ENCODE peak calls at places on chromosomes 3 and 15, in eight cellular contexts. E is hippocampal formation; M is neural progenitor cell; A is heart right ventricle; X is GM10248; Z is GM23248; W is esophagus squamous epithelium; O is stimulated activated naive CD4-positive, alpha-beta T cell. P is an unnamed sample.

GRCh38 chr15:25787381-25787780 is 75.7 kb downstream of the ATP10A start:
- DNase-seq in X (no peak), M (no peak), Z (peak; percentile 71), W (no peak), E (no peak), A (no peak), O (no peak), P (no peak)

GRCh38 chr3:40299721-40300335 is 9.7 kb upstream of the EIF1B start:
- DNase-seq in A (no peak), M (no peak), Z (peak; percentile 82), E (no peak), O (no peak), X (no peak), W (no peak), P (peak; percentile 90)

GRCh38 chr3:81823882-81824395 is 62.5 kb upstream of the GBE1 start:
- DNase-seq in A (no peak), Z (peak; percentile 46), X (peak; percentile 22), W (no peak), O (no peak), M (no peak), E (peak; percentile 8), P (no peak)

GRCh38 chr3:142987080-142987700 is 14.2 kb upstream of the U2SURP start:
- DNase-seq in A (no peak), W (no peak), Z (peak; percentile 61), M (peak; percentile 32), E (peak; percentile 35), O (peak; percentile 26), X (peak; percentile 60), P (peak; percentile 50)

GRCh38 chr3:110664148-110664547 is 407.5 kb upstream of the NECTIN3 start:
- DNase-seq in E (no peak), O (no peak), M (no peak), X (no peak), Z (peak; percentile 27), A (no peak), W (no peak), P (no peak)

GRCh38 chr3:24683090-24683489 is 188.4 kb upstream of the THRB start:
- DNase-seq in Z (peak; percentile 66), M (no peak), X (no peak), W (no peak), O (no peak), E (no peak), A (no peak), P (peak; percentile 72)

GRCh38 chr3:185561374-185561943 is 9.1 kb upstream of the LIPH start:
- DNase-seq in W (no peak), M (no peak), Z (no peak), A (no peak), X (no peak), O (no peak), E (no peak), P (no peak)

GRCh38 chr15:59941612-59942011 is 62.5 kb upstream of the FOXB1 start:
- DNase-seq in Z (no peak), M (peak; percentile 61), E (no peak), O (no peak), X (no peak), A (no peak), W (no peak), P (no peak)

GRCh38 chr15:52206446-52206845 is 15.3 kb upstream of the GNB5 start:
- DNase-seq in A (no peak), E (no peak), X (no peak), O (no peak), W (no peak), M (no peak), Z (peak; percentile 24), P (no peak)

GRCh38 chr3:108106449-108106848 is 15.6 kb upstream of the CD47 start:
- DNase-seq in M (no peak), Z (no peak), X (no peak), A (no peak), W (no peak), E (no peak), O (no peak), P (no peak)

GRCh38 chr15:23397779-23398178 is 43.2 kb downstream of the GOLGA8S start:
- DNase-seq in Z (no peak), E (no peak), M (no peak), A (peak; percentile 26), W (no peak), O (no peak), X (no peak), P (no peak)

GRCh38 chr3:46495901-46496456 is 1.8 kb upstream of the RTP3 start:
- DNase-seq in E (no peak), W (no peak), A (no peak), Z (peak; percentile 90), M (no peak), X (no peak), O (no peak), P (peak; percentile 71)

GRCh38 chr3:43726511-43726910 is 35.8 kb downstream of the ABHD5 start:
- DNase-seq in W (no peak), Z (peak; percentile 80), A (no peak), O (no peak), X (no peak), E (no peak), M (no peak), P (no peak)

GRCh38 chr3:12224181-12225147 is 64.4 kb upstream of the PPARG start:
- DNase-seq in A (no peak), X (no peak), W (no peak), E (no peak), M (peak; percentile 29), O (no peak), Z (no peak), P (peak; percentile 92)

GRCh38 chr3:179882322-179882721 is 154.4 kb downstream of the PEX5L start:
- DNase-seq in A (no peak), W (no peak), O (no peak), X (peak; percentile 60), M (peak; percentile 86), E (no peak), Z (no peak), P (no peak)

GRCh38 chr15:41982133-41982930 is 10.0 kb upstream of the EHD4 start:
- DNase-seq in Z (no peak), X (no peak), A (no peak), O (no peak), W (no peak), M (no peak), E (no peak), P (no peak)

GRCh38 chr3:111610189-111610588 is 15.0 kb upstream of the ZBED2 start:
- DNase-seq in E (no peak), M (no peak), X (no peak), W (no peak), Z (no peak), A (no peak), O (peak; percentile 90), P (no peak)

P was measured in fibroblast of villous mesenchyme.